ENCODE peak calls at places on chromosomes 16 and 17, in six cellular contexts. One of them, this sample, is unnamed.

GRCh38 chr17:28327709-28328108 is 7.6 kb downstream of the IFT20 start:
- DNase-seq in brain microvascular endothelial cell: no peak
- DNase-seq in cardiac muscle cell: no peak
- DNase-seq in sigmoid colon: no peak
- DNase-seq in transverse colon: no peak
- DNase-seq in CD8-positive, alpha-beta memory T cell: no peak
- DNase-seq in this sample: no peak

GRCh38 chr17:34883106-34884000 is 77.9 kb downstream of the CCT6B start:
- DNase-seq in brain microvascular endothelial cell: no peak
- DNase-seq in cardiac muscle cell: no peak
- DNase-seq in sigmoid colon: no peak
- DNase-seq in transverse colon: no peak
- DNase-seq in CD8-positive, alpha-beta memory T cell: no peak
- DNase-seq in this sample: no peak

GRCh38 chr17:6473128-6473767 is 29.0 kb downstream of the PIMREG start:
- DNase-seq in brain microvascular endothelial cell: peak
- DNase-seq in cardiac muscle cell: peak
- DNase-seq in sigmoid colon: peak
- DNase-seq in transverse colon: peak
- DNase-seq in CD8-positive, alpha-beta memory T cell: peak
- DNase-seq in this sample: peak

GRCh38 chr17:74126959-74127358 is 76.5 kb upstream of the RPL38 start:
- DNase-seq in brain microvascular endothelial cell: no peak
- DNase-seq in cardiac muscle cell: no peak
- DNase-seq in sigmoid colon: no peak
- DNase-seq in transverse colon: no peak
- DNase-seq in CD8-positive, alpha-beta memory T cell: no peak
- DNase-seq in this sample: no peak

GRCh38 chr16:50040028-50040427 is 15.0 kb downstream of the CNEP1R1 start:
- DNase-seq in brain microvascular endothelial cell: no peak
- DNase-seq in cardiac muscle cell: no peak
- DNase-seq in sigmoid colon: no peak
- DNase-seq in transverse colon: no peak
- DNase-seq in CD8-positive, alpha-beta memory T cell: no peak
- DNase-seq in this sample: no peak

GRCh38 chr17:63837962-63838585 is 4.4 kb downstream of the SMARCD2 start:
- DNase-seq in brain microvascular endothelial cell: no peak
- DNase-seq in cardiac muscle cell: no peak
- DNase-seq in sigmoid colon: no peak
- DNase-seq in transverse colon: no peak
- DNase-seq in CD8-positive, alpha-beta memory T cell: no peak
- DNase-seq in this sample: no peak

GRCh38 chr16:3058173-3059030 is 7.0 kb upstream of the IL32 start:
- DNase-seq in brain microvascular endothelial cell: no peak
- DNase-seq in cardiac muscle cell: peak
- DNase-seq in sigmoid colon: peak
- DNase-seq in transverse colon: peak
- DNase-seq in CD8-positive, alpha-beta memory T cell: peak
- DNase-seq in this sample: peak

GRCh38 chr17:8384801-8385335 is 1.9 kb upstream of the RPL26 start:
- DNase-seq in brain microvascular endothelial cell: peak
- DNase-seq in cardiac muscle cell: peak
- DNase-seq in sigmoid colon: no peak
- DNase-seq in transverse colon: no peak
- DNase-seq in CD8-positive, alpha-beta memory T cell: no peak
- DNase-seq in this sample: no peak

GRCh38 chr16:55376045-55376444 is 52.0 kb downstream of the IRX6 start:
- DNase-seq in brain microvascular endothelial cell: no peak
- DNase-seq in cardiac muscle cell: no peak
- DNase-seq in sigmoid colon: no peak
- DNase-seq in transverse colon: no peak
- DNase-seq in CD8-positive, alpha-beta memory T cell: no peak
- DNase-seq in this sample: no peak

GRCh38 chr17:28612936-28613872 is 781 bp downstream of the RSKR start:
- DNase-seq in brain microvascular endothelial cell: peak
- DNase-seq in cardiac muscle cell: peak
- DNase-seq in sigmoid colon: no peak
- DNase-seq in transverse colon: peak
- DNase-seq in CD8-positive, alpha-beta memory T cell: peak
- DNase-seq in this sample: peak

GRCh38 chr16:71893888-71894228 is 1.5 kb upstream of the IST1 start:
- DNase-seq in brain microvascular endothelial cell: no peak
- DNase-seq in cardiac muscle cell: no peak
- DNase-seq in sigmoid colon: no peak
- DNase-seq in transverse colon: no peak
- DNase-seq in CD8-positive, alpha-beta memory T cell: no peak
- DNase-seq in this sample: no peak

GRCh38 chr17:80847506-80848230 is 144.0 kb upstream of the CHMP6 start:
- DNase-seq in brain microvascular endothelial cell: no peak
- DNase-seq in cardiac muscle cell: no peak
- DNase-seq in sigmoid colon: peak
- DNase-seq in transverse colon: peak
- DNase-seq in CD8-positive, alpha-beta memory T cell: peak
- DNase-seq in this sample: no peak

GRCh38 chr17:78323821-78324390 is 36.0 kb downstream of the SOCS3 start:
- DNase-seq in brain microvascular endothelial cell: no peak
- DNase-seq in cardiac muscle cell: no peak
- DNase-seq in sigmoid colon: peak
- DNase-seq in transverse colon: no peak
- DNase-seq in CD8-positive, alpha-beta memory T cell: no peak
- DNase-seq in this sample: no peak

GRCh38 chr17:27669136-27669535 is 38.1 kb downstream of the LGALS9 start:
- DNase-seq in brain microvascular endothelial cell: no peak
- DNase-seq in cardiac muscle cell: no peak
- DNase-seq in sigmoid colon: no peak
- DNase-seq in transverse colon: no peak
- DNase-seq in CD8-positive, alpha-beta memory T cell: no peak
- DNase-seq in this sample: no peak

GRCh38 chr16:10312023-10312422 is 73.8 kb upstream of the ATF7IP2 start:
- DNase-seq in brain microvascular endothelial cell: no peak
- DNase-seq in cardiac muscle cell: no peak
- DNase-seq in sigmoid colon: no peak
- DNase-seq in transverse colon: no peak
- DNase-seq in CD8-positive, alpha-beta memory T cell: no peak
- DNase-seq in this sample: no peak

GRCh38 chr16:50281391-50282009 is 15.1 kb downstream of the ADCY7 start:
- DNase-seq in brain microvascular endothelial cell: no peak
- DNase-seq in cardiac muscle cell: no peak
- DNase-seq in sigmoid colon: no peak
- DNase-seq in transverse colon: no peak
- DNase-seq in CD8-positive, alpha-beta memory T cell: no peak
- DNase-seq in this sample: peak

GRCh38 chr17:49987681-49988441 is 7.2 kb downstream of the DLX3 start:
- DNase-seq in brain microvascular endothelial cell: no peak
- DNase-seq in cardiac muscle cell: no peak
- DNase-seq in sigmoid colon: no peak
- DNase-seq in transverse colon: no peak
- DNase-seq in CD8-positive, alpha-beta memory T cell: no peak
- DNase-seq in this sample: no peak

GRCh38 chr16:62022688-62023087 is 13.6 kb downstream of the CDH8 start:
- DNase-seq in brain microvascular endothelial cell: no peak
- DNase-seq in cardiac muscle cell: no peak
- DNase-seq in sigmoid colon: no peak
- DNase-seq in transverse colon: no peak
- DNase-seq in CD8-positive, alpha-beta memory T cell: no peak
- DNase-seq in this sample: no peak

GRCh38 chr16:31242197-31242596 is 17.6 kb upstream of the ITGAM start:
- DNase-seq in brain microvascular endothelial cell: no peak
- DNase-seq in cardiac muscle cell: no peak
- DNase-seq in sigmoid colon: no peak
- DNase-seq in transverse colon: no peak
- DNase-seq in CD8-positive, alpha-beta memory T cell: no peak
- DNase-seq in this sample: no peak

GRCh38 chr17:80921741-80922579 is 69.7 kb upstream of the CHMP6 start:
- DNase-seq in brain microvascular endothelial cell: no peak
- DNase-seq in cardiac muscle cell: no peak
- DNase-seq in sigmoid colon: peak
- DNase-seq in transverse colon: no peak
- DNase-seq in CD8-positive, alpha-beta memory T cell: no peak
- DNase-seq in this sample: no peak

GRCh38 chr16:85005278-85006069 is 5.9 kb downstream of the ZDHHC7 start:
- DNase-seq in brain microvascular endothelial cell: no peak
- DNase-seq in cardiac muscle cell: no peak
- DNase-seq in sigmoid colon: peak
- DNase-seq in transverse colon: no peak
- DNase-seq in CD8-positive, alpha-beta memory T cell: no peak
- DNase-seq in this sample: no peak
- H3K27ac ChIP-seq in brain microvascular endothelial cell: peak
- H3K27ac ChIP-seq in cardiac muscle cell: peak
- H3K27ac ChIP-seq in sigmoid colon: peak
- H3K27ac ChIP-seq in transverse colon: peak
- H3K27ac ChIP-seq in CD8-positive, alpha-beta memory T cell: no peak
- H3K27ac ChIP-seq in this sample: peak

GRCh38 chr16:87854907-87855683 is 14.2 kb downstream of the SLC7A5 start:
- DNase-seq in brain microvascular endothelial cell: no peak
- DNase-seq in cardiac muscle cell: no peak
- DNase-seq in sigmoid colon: no peak
- DNase-seq in transverse colon: no peak
- DNase-seq in CD8-positive, alpha-beta memory T cell: no peak
- DNase-seq in this sample: no peak
- H3K27ac ChIP-seq in brain microvascular endothelial cell: no peak
- H3K27ac ChIP-seq in cardiac muscle cell: no peak
- H3K27ac ChIP-seq in sigmoid colon: peak
- H3K27ac ChIP-seq in transverse colon: peak
- H3K27ac ChIP-seq in CD8-positive, alpha-beta memory T cell: peak
- H3K27ac ChIP-seq in this sample: peak

GRCh38 chr16:70685938-70686375 is at the start of gene MTSS2:
- DNase-seq in brain microvascular endothelial cell: peak
- DNase-seq in cardiac muscle cell: peak
- DNase-seq in sigmoid colon: peak
- DNase-seq in transverse colon: peak
- DNase-seq in CD8-positive, alpha-beta memory T cell: no peak
- DNase-seq in this sample: peak

GRCh38 chr16:70687671-70688265 is 1.9 kb upstream of the MTSS2 start:
- DNase-seq in brain microvascular endothelial cell: no peak
- DNase-seq in cardiac muscle cell: no peak
- DNase-seq in sigmoid colon: no peak
- DNase-seq in transverse colon: no peak
- DNase-seq in CD8-positive, alpha-beta memory T cell: no peak
- DNase-seq in this sample: peak

GRCh38 chr16:70688266-70688742 is 2.5 kb upstream of the MTSS2 start:
- DNase-seq in brain microvascular endothelial cell: no peak
- DNase-seq in cardiac muscle cell: peak
- DNase-seq in sigmoid colon: peak
- DNase-seq in transverse colon: peak
- DNase-seq in CD8-positive, alpha-beta memory T cell: no peak
- DNase-seq in this sample: no peak

GRCh38 chr16:70686376-70687171 is 721 bp upstream of the MTSS2 start:
- DNase-seq in brain microvascular endothelial cell: no peak
- DNase-seq in cardiac muscle cell: no peak
- DNase-seq in sigmoid colon: no peak
- DNase-seq in transverse colon: no peak
- DNase-seq in CD8-positive, alpha-beta memory T cell: no peak
- DNase-seq in this sample: no peak

GRCh38 chr16:70687172-70687531 is 1.3 kb upstream of the MTSS2 start:
- DNase-seq in brain microvascular endothelial cell: no peak
- DNase-seq in cardiac muscle cell: no peak
- DNase-seq in sigmoid colon: no peak
- DNase-seq in transverse colon: no peak
- DNase-seq in CD8-positive, alpha-beta memory T cell: no peak
- DNase-seq in this sample: no peak
- H3K27ac ChIP-seq in brain microvascular endothelial cell: no peak
- H3K27ac ChIP-seq in cardiac muscle cell: peak
- H3K27ac ChIP-seq in sigmoid colon: peak
- H3K27ac ChIP-seq in transverse colon: peak
- H3K27ac ChIP-seq in CD8-positive, alpha-beta memory T cell: no peak
- H3K27ac ChIP-seq in this sample: peak

GRCh38 chr17:76654408-76654807 is 10.9 kb upstream of the ST6GALNAC1 start:
- DNase-seq in brain microvascular endothelial cell: no peak
- DNase-seq in cardiac muscle cell: no peak
- DNase-seq in sigmoid colon: no peak
- DNase-seq in transverse colon: no peak
- DNase-seq in CD8-positive, alpha-beta memory T cell: no peak
- DNase-seq in this sample: no peak

GRCh38 chr17:76659928-76660614 is 16.5 kb upstream of the ST6GALNAC1 start:
- DNase-seq in brain microvascular endothelial cell: no peak
- DNase-seq in cardiac muscle cell: no peak
- DNase-seq in sigmoid colon: peak
- DNase-seq in transverse colon: peak
- DNase-seq in CD8-positive, alpha-beta memory T cell: peak
- DNase-seq in this sample: no peak

GRCh38 chr17:76657505-76658386 is 14.2 kb upstream of the ST6GALNAC1 start:
- DNase-seq in brain microvascular endothelial cell: no peak
- DNase-seq in cardiac muscle cell: no peak
- DNase-seq in sigmoid colon: peak
- DNase-seq in transverse colon: peak
- DNase-seq in CD8-positive, alpha-beta memory T cell: no peak
- DNase-seq in this sample: no peak

GRCh38 chr17:76658387-76658705 is 14.8 kb upstream of the ST6GALNAC1 start:
- DNase-seq in brain microvascular endothelial cell: no peak
- DNase-seq in cardiac muscle cell: no peak
- DNase-seq in sigmoid colon: peak
- DNase-seq in transverse colon: no peak
- DNase-seq in CD8-positive, alpha-beta memory T cell: no peak
- DNase-seq in this sample: no peak
- H3K27ac ChIP-seq in brain microvascular endothelial cell: no peak
- H3K27ac ChIP-seq in cardiac muscle cell: no peak
- H3K27ac ChIP-seq in sigmoid colon: no peak
- H3K27ac ChIP-seq in transverse colon: peak
- H3K27ac ChIP-seq in CD8-positive, alpha-beta memory T cell: no peak
- H3K27ac ChIP-seq in this sample: no peak

GRCh38 chr16:69274699-69275235 is 36.4 kb upstream of the VPS4A start:
- DNase-seq in brain microvascular endothelial cell: no peak
- DNase-seq in cardiac muscle cell: no peak
- DNase-seq in sigmoid colon: no peak
- DNase-seq in transverse colon: no peak
- DNase-seq in CD8-positive, alpha-beta memory T cell: no peak
- DNase-seq in this sample: no peak
- H3K27ac ChIP-seq in brain microvascular endothelial cell: no peak
- H3K27ac ChIP-seq in cardiac muscle cell: no peak
- H3K27ac ChIP-seq in sigmoid colon: peak
- H3K27ac ChIP-seq in transverse colon: no peak
- H3K27ac ChIP-seq in CD8-positive, alpha-beta memory T cell: no peak
- H3K27ac ChIP-seq in this sample: no peak

This sample was measured in heart right ventricle.